ENCODE peak calls at places on chromosomes 1 and 21, in nine cellular contexts. R, A, I, L, O, V, W, S and P are unnamed samples.

GRCh38 chr1:202551683-202552082 is 158.6 kb downstream of the SYT2 start:
- DNase-seq in R (no peak), A (peak; percentile 24), I (no peak), L (no peak), O (no peak), V (no peak), W (no peak), S (no peak), P (no peak)

GRCh38 chr21:33234618-33235520 is 5.1 kb downstream of the IFNAR2 start:
- DNase-seq in R (no peak), A (no peak), I (no peak), L (no peak), O (no peak), V (no peak), W (no peak), S (no peak), P (no peak)

GRCh38 chr1:27438621-27439061 is 46.2 kb downstream of the GPR3 start:
- DNase-seq in R (no peak), A (no peak), I (no peak), L (no peak), O (no peak), V (no peak), W (no peak), S (no peak), P (no peak)

GRCh38 chr1:201937624-201938212 is 8.6 kb downstream of the LMOD1 start:
- DNase-seq in R (no peak), A (no peak), I (peak; percentile 67), L (no peak), O (no peak), V (peak; percentile 84), W (no peak), S (no peak), P (no peak)

GRCh38 chr1:116982319-116983004 is 19.1 kb upstream of the CD101 start:
- DNase-seq in R (no peak), A (peak; percentile 75), I (no peak), L (no peak), O (no peak), V (no peak), W (no peak), S (no peak), P (no peak)

GRCh38 chr1:240149488-240150094 is 57.9 kb downstream of the FMN2 start:
- DNase-seq in R (no peak), A (no peak), I (peak; percentile 35), L (peak; percentile 31), O (no peak), V (peak; percentile 32), W (peak; percentile 11), S (peak; percentile 20), P (no peak)

GRCh38 chr1:30028939-30029338 is 694.4 kb downstream of the MATN1 start:
- DNase-seq in R (no peak), A (no peak), I (no peak), L (no peak), O (no peak), V (no peak), W (no peak), S (no peak), P (no peak)

GRCh38 chr21:38917045-38917774 is 111.5 kb downstream of the ETS2 start:
- DNase-seq in R (no peak), A (peak; percentile 11), I (no peak), L (no peak), O (no peak), V (no peak), W (no peak), S (peak; percentile 75), P (no peak)

GRCh38 chr1:95731466-95731865 is 497.5 kb downstream of the RWDD3 start:
- DNase-seq in R (no peak), A (no peak), I (no peak), L (no peak), O (no peak), V (no peak), W (no peak), S (no peak), P (no peak)

GRCh38 chr1:197448390-197448789 is 180.3 kb downstream of the CRB1 start:
- DNase-seq in R (no peak), A (no peak), I (no peak), L (no peak), O (no peak), V (no peak), W (no peak), S (no peak), P (no peak)

GRCh38 chr21:41358193-41359166 is 3.3 kb upstream of the MX2 start:
- DNase-seq in R (no peak), A (no peak), I (no peak), L (no peak), O (no peak), V (no peak), W (no peak), S (no peak), P (no peak)

GRCh38 chr1:227741166-227741870 is 6.1 kb downstream of the SNAP47 start:
- DNase-seq in R (no peak), A (no peak), I (no peak), L (no peak), O (no peak), V (no peak), W (no peak), S (no peak), P (no peak)

GRCh38 chr1:16348414-16349182 is 3.7 kb downstream of the FBXO42 start:
- DNase-seq in R (peak; percentile 36), A (no peak), I (peak; percentile 62), L (no peak), O (no peak), V (peak; percentile 76), W (no peak), S (no peak), P (no peak)

GRCh38 chr21:44444286-44444931 is 10.9 kb upstream of the LRRC3 start:
- DNase-seq in R (no peak), A (no peak), I (no peak), L (peak; percentile 71), O (no peak), V (no peak), W (peak; percentile 84), S (no peak), P (no peak)

GRCh38 chr1:35569956-35570355 is 3.2 kb upstream of the TFAP2E start:
- DNase-seq in R (no peak), A (no peak), I (no peak), L (no peak), O (no peak), V (peak; percentile 62), W (no peak), S (no peak), P (no peak)